ENCODE peak calls at places on chromosomes 6 and 20, in seven cellular contexts. F, U, O, Y, P, W and H are unnamed samples.

GRCh38 chr6:40138273-40138720 is 204.0 kb upstream of the MOCS1 start:
- DNase-seq in P (no peak), O (peak), Y (no peak), U (peak), F (no peak), W (no peak), H (no peak)

GRCh38 chr6:29505808-29506207 is 18.1 kb upstream of the MAS1L start:
- DNase-seq in W (no peak), F (no peak), Y (peak), U (no peak), O (no peak), P (no peak), H (no peak)

GRCh38 chr6:134119481-134119880 is 67.1 kb upstream of the SLC2A12 start:
- DNase-seq in Y (peak), W (no peak), F (no peak), U (no peak), O (no peak), P (no peak), H (no peak)

GRCh38 chr6:168333039-168333438 is 13.5 kb upstream of the DACT2 start:
- DNase-seq in F (no peak), P (no peak), O (peak), Y (no peak), U (no peak), W (peak), H (no peak)

GRCh38 chr6:85404497-85405174 is 45.2 kb upstream of the NT5E start:
- DNase-seq in Y (no peak), F (peak), O (peak), U (peak), P (no peak), W (peak), H (no peak)

GRCh38 chr6:21413428-21413827 is 180.1 kb upstream of the SOX4 start:
- DNase-seq in O (no peak), W (no peak), F (no peak), P (no peak), Y (no peak), U (no peak), H (no peak)

GRCh38 chr20:5938456-5939029 is 11.8 kb downstream of the TRMT6 start:
- DNase-seq in W (no peak), U (no peak), P (no peak), Y (no peak), F (no peak), O (no peak), H (no peak)

GRCh38 chr6:100257661-100258395 is 206.9 kb downstream of the SIM1 start:
- DNase-seq in U (no peak), O (no peak), P (no peak), Y (no peak), W (peak), F (no peak), H (no peak)

GRCh38 chr20:41082306-41082705 is 53.7 kb downstream of the TOP1 start:
- DNase-seq in W (no peak), U (no peak), F (no peak), O (no peak), Y (no peak), P (no peak), H (no peak)

GRCh38 chr6:1538348-1538747 is 71.4 kb upstream of the FOXC1 start:
- DNase-seq in W (no peak), Y (no peak), O (no peak), F (no peak), U (no peak), P (no peak), H (no peak)

GRCh38 chr6:36130672-36131516 is 581 bp downstream of the MAPK13 start:
- DNase-seq in U (peak), Y (no peak), F (peak), P (peak), W (no peak), O (peak), H (no peak)

GRCh38 chr6:28082939-28083338 is 2.6 kb downstream of the ZNF165 start:
- DNase-seq in U (no peak), F (no peak), Y (no peak), O (no peak), W (no peak), P (no peak), H (no peak)

GRCh38 chr20:41100001-41100480 is 37.3 kb upstream of the PLCG1 start:
- DNase-seq in O (no peak), Y (no peak), U (no peak), P (no peak), W (no peak), F (no peak), H (no peak)

GRCh38 chr20:48897298-48898044 is 24.0 kb upstream of the ARFGEF2 start:
- DNase-seq in O (no peak), U (no peak), W (peak), P (no peak), F (no peak), Y (no peak), H (no peak)

GRCh38 chr6:161318456-161318855 is 44.6 kb upstream of the AGPAT4 start:
- DNase-seq in O (no peak), U (no peak), W (no peak), Y (no peak), F (no peak), P (no peak), H (no peak)

GRCh38 chr6:144265390-144265789 is 19.7 kb upstream of the UTRN start:
- DNase-seq in F (no peak), U (no peak), W (peak), O (no peak), P (no peak), Y (no peak), H (no peak)

GRCh38 chr6:108896111-108896661 is 48.0 kb downstream of the ARMC2 start:
- DNase-seq in Y (no peak), U (no peak), F (no peak), P (no peak), O (no peak), W (no peak), H (no peak)
- TF ChIP-seq EP300 in Y (no peak), U (no peak), F (no peak), P (no peak), O (no peak), W (no peak), H (peak)

DNA sequence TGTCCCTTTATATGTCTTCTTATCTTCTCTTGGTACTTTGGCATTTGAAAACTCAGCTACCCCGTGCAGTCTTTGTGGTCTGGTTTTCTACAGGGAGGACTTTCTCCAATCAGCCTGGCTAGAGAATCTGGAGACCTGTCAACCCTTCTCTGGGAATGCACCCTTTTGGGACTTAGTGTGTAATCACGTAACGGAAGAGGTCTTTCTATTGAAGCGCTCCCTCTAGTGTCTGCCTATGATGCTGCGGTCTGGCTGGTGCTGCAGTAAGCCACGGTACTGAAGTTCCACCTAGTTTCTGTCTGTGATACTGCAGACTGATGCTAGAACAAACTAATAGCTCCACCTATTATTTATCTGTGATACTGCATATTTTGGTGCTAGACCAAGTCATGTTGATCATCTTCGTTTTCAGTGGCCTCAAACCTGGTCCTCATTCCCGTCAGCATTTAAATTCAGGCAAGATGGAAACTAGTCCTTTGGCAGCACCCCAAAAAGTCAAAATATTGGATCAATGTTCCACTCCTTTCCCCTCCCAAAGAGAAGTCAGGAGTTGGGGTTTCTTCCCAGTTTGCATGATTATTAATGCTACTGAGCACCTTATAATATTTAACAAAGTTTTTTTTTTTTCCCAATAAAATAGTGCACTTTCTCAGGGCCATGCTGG is 12.5 kb upstream of the SIRPB2 start:
- DNase-seq in O (peak), Y (peak), F (no peak), W (peak), P (peak), U (peak), H (peak)
- TF ChIP-seq POLR2A in O (no peak), Y (no peak), F (no peak), W (no peak), P (no peak), U (no peak), H (no peak)

GRCh38 chr20:2401527-2401926 is 20.8 kb downstream of the TGM6 start:
- DNase-seq in F (no peak), Y (peak), O (no peak), P (no peak), U (no peak), W (no peak), H (no peak)
- H3K4me3 ChIP-seq in F (no peak), Y (no peak), O (no peak), P (no peak), U (no peak), W (no peak), H (no peak)

DNA sequence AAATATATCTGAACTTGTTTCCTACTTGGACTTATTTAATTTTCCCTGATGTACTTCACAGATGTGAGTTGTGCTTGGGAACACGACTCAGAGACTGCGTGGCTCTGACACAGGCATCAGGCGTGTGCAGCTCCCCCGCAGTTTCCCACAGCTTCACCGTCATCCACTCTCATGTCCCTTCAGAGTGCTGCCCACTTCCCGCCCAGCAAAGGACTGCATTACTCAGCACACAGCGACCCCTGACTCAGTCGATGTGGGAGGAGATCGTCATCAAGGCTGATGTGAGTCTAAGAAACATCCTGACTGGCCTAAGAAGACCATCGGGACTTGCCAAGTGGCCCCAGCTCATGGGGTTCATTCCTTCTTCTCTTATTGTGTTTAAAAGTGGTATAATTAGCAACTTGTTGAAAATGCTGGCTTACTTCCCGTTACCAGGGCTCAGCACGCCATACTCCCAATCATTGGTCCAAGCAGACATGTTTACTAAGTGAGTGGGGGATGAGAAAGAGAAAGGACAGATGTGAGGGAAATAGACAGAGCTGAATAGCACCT is 539.4 kb upstream of the JARID2 start:
- DNase-seq in F (peak), O (peak), P (no peak), Y (no peak), U (no peak), W (no peak), H (no peak)
- TF ChIP-seq EP300 in F (no peak), O (peak), P (peak), Y (peak), U (peak), W (no peak), H (peak)

GRCh38 chr20:409697-410559 is 1.8 kb downstream of the RBCK1 start:
- DNase-seq in W (no peak), P (no peak), U (no peak), F (no peak), Y (no peak), O (peak), H (no peak)
- TF ChIP-seq POLR2A in W (no peak), P (no peak), U (no peak), F (no peak), Y (no peak), O (no peak), H (no peak)

DNA sequence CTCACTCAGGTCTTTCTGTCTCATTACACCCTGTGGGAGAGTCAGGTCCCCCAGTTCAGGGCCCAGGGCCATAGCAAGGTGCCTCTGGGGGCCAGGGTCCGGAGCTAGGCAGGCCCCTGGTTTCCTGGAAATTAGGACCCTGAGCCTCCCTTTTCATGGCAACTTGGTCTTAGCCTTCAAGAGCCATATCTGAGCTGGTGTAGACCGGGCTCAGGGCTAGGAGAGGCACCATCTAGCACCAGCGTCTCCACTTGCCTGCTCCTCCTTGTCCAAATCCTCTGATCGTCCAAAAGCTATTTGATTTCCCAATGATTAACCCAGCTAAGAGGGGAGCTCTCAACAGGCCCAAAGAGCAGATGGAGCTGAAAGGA is 5.6 kb downstream of the MDFI start:
- DNase-seq in O (no peak), P (peak), Y (no peak), W (no peak), F (no peak), U (no peak), H (no peak)
- H3K4me3 ChIP-seq in O (no peak), P (no peak), Y (no peak), W (no peak), F (no peak), U (no peak), H (no peak)

GRCh38 chr6:34973547-34974248 is 84.6 kb downstream of the ANKS1A start:
- DNase-seq in O (no peak), U (no peak), P (no peak), F (no peak), W (no peak), Y (no peak), H (no peak)

GRCh38 chr6:34970487-34970886 is 81.4 kb downstream of the ANKS1A start:
- DNase-seq in F (no peak), Y (no peak), O (no peak), P (no peak), W (no peak), U (no peak), H (no peak)

GRCh38 chr6:34970962-34971361 is 81.9 kb downstream of the ANKS1A start:
- DNase-seq in U (no peak), Y (no peak), P (no peak), F (no peak), W (no peak), O (no peak), H (no peak)

GRCh38 chr6:34967461-34967860 is 78.4 kb downstream of the ANKS1A start:
- DNase-seq in U (no peak), O (no peak), W (no peak), F (no peak), P (no peak), Y (no peak), H (no peak)

GRCh38 chr6:34969662-34970265 is 80.7 kb downstream of the ANKS1A start:
- DNase-seq in U (no peak), F (no peak), P (no peak), O (no peak), Y (no peak), W (no peak), H (no peak)
- TF ChIP-seq EP300 in U (no peak), F (no peak), P (no peak), O (no peak), Y (no peak), W (no peak), H (no peak)

GRCh38 chr6:63597142-63598000 is 25.1 kb downstream of the LOC128125822 start:
- DNase-seq in F (no peak), P (no peak), U (no peak), O (no peak), Y (no peak), W (no peak), H (no peak)

GRCh38 chr6:63599243-63599642 is 27.0 kb downstream of the LOC128125822 start:
- DNase-seq in F (no peak), O (no peak), P (no peak), W (no peak), Y (no peak), U (no peak), H (no peak)

GRCh38 chr6:63598001-63598250 is 25.6 kb downstream of the LOC128125822 start:
- DNase-seq in O (peak), F (no peak), U (no peak), W (peak), P (no peak), Y (no peak), H (no peak)

GRCh38 chr6:63598251-63599036 is 26.2 kb downstream of the LOC128125822 start:
- DNase-seq in U (peak), P (peak), Y (no peak), W (peak), O (peak), F (peak), H (peak)
- TF ChIP-seq POLR2A in U (no peak), P (no peak), Y (no peak), W (no peak), O (no peak), F (no peak), H (no peak)

DNA sequence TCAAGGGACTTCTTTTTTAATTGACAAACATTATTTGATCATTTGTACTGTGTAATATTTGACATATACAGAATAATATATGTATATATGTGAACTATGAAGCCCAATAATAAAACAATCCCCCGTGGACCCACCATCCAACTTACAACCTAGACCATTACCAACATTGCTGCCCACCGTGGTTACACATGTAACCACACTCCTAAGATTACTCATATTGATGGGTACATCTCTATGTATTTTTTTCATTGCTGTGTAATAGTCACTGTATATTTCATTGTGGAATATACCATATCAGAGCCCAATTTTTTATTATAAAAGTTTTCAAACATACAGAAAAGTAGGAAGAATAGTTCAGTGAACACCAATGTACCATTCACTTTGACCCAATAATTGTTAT is 94.3 kb downstream of the RTN4IP1 start:
- DNase-seq in U (no peak), Y (no peak), O (no peak), F (no peak), P (no peak), W (no peak), H (no peak)
- H3K4me3 ChIP-seq in U (no peak), Y (no peak), O (no peak), F (no peak), P (no peak), W (no peak), H (no peak)

DNA sequence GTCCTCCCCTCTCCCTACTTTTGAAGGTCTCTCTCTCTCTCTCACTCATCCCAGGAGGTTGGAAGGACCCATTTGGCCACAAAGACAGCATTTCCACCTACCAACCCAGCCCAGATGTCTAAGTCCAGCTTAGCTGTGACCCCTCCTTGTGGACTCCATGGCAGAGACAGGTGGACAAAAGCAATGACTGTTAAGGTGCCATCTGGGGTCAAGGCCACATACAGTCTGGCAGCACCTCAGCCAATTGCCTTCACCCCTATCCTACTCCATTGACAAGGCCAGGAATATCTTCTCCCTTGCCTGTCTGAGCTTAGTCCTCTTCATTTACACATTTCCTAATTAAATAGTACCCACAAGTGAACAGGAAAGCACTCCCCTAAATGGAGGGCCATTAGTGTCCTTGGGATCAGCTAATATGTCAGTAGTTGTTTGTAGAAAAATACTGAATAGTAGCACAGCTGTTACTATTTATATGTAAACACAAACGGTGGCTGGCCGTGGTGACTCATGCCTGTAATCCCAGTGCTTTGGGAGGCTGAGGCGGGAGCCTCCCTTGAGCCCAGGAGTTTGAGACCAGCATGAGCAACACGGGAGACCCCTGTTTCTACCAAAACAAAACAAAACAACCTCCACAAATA is 28.8 kb downstream of the GCM1 start:
- DNase-seq in O (peak), U (peak), Y (no peak), P (no peak), F (no peak), W (peak), H (no peak)
- TF ChIP-seq EP300 in O (no peak), U (no peak), Y (no peak), P (no peak), F (no peak), W (no peak), H (no peak)